ENCODE peak calls at places on chromosomes 6 and 20, in five cellular contexts. J, K, H, G and Q are unnamed samples.

GRCh38 chr20:44187763-44188709 is 1.0 kb upstream of the JPH2 start:
- DNase-seq in J (no peak), G (peak), K (peak), H (peak), Q (no peak)

GRCh38 chr6:25564953-25565352 is 87.1 kb upstream of the SCGN start:
- DNase-seq in H (no peak), K (no peak), J (no peak), G (no peak), Q (no peak)

GRCh38 chr20:21693322-21693721 is 12.1 kb upstream of the PAX1 start:
- DNase-seq in K (no peak), J (no peak), G (no peak), H (peak), Q (no peak)

GRCh38 chr6:84643778-84644177 is 120.6 kb downstream of the TBX18 start:
- DNase-seq in H (no peak), G (no peak), J (no peak), K (no peak), Q (no peak)

GRCh38 chr6:25253371-25253770 is 25.8 kb upstream of the CARMIL1 start:
- DNase-seq in J (no peak), H (no peak), K (no peak), G (no peak), Q (no peak)

GRCh38 chr6:170265655-170266054 is 25.2 kb downstream of the DLL1 start:
- DNase-seq in H (no peak), K (no peak), G (no peak), J (peak), Q (no peak)

GRCh38 chr20:49161428-49162152 is 26.5 kb downstream of the STAU1 start:
- DNase-seq in G (no peak), H (no peak), J (no peak), K (no peak), Q (no peak)

GRCh38 chr20:14966203-14966602 is 628.8 kb upstream of the FLRT3 start:
- DNase-seq in K (no peak), H (no peak), G (no peak), J (no peak), Q (no peak)

GRCh38 chr6:83808926-83809325 is 44.2 kb upstream of the RIPPLY2 start:
- DNase-seq in G (no peak), K (no peak), H (no peak), J (no peak), Q (no peak)

GRCh38 chr6:27864906-27865883 is 47.0 kb downstream of the OR2B2 start:
- DNase-seq in J (peak), G (peak), H (peak), K (peak), Q (peak)

GRCh38 chr6:624979-625378 is 31.9 kb downstream of the HUS1B start:
- DNase-seq in H (peak), J (no peak), K (peak), G (peak), Q (peak)

GRCh38 chr6:157145656-157146285 is 177.5 kb downstream of the TMEM242 start:
- DNase-seq in G (peak), J (no peak), K (no peak), H (no peak), Q (no peak)

GRCh38 chr6:169556238-169556637 is 145.6 kb downstream of the WDR27 start:
- DNase-seq in G (no peak), J (no peak), K (no peak), H (no peak), Q (no peak)

GRCh38 chr6:34315780-34316179 is 67.0 kb upstream of the SMIM29 start:
- DNase-seq in K (no peak), H (peak), G (no peak), J (no peak), Q (no peak)

GRCh38 chr20:58555078-58555765 is 40.0 kb upstream of the APCDD1L start:
- DNase-seq in H (no peak), K (peak), J (no peak), G (peak), Q (no peak)

GRCh38 chr6:145531032-145531431 is 204.3 kb downstream of the EPM2A start:
- DNase-seq in K (no peak), G (no peak), J (no peak), H (no peak), Q (no peak)

GRCh38 chr20:19834287-19834686 is 76.2 kb downstream of the RIN2 start:
- DNase-seq in K (no peak), H (no peak), G (no peak), J (no peak), Q (no peak)

GRCh38 chr20:46647469-46647868 is 3.8 kb downstream of the SLC13A3 start:
- DNase-seq in J (no peak), K (no peak), G (no peak), H (no peak), Q (no peak)

GRCh38 chr20:12394786-12395185 is 477.1 kb downstream of the BTBD3 start:
- DNase-seq in K (no peak), G (peak), H (no peak), J (no peak), Q (no peak)

GRCh38 chr20:5715068-5715841 is 34.9 kb upstream of the SHLD1 start:
- DNase-seq in H (peak), K (no peak), G (no peak), J (no peak), Q (no peak)

GRCh38 chr6:107894821-107895396 is 63.1 kb downstream of the SEC63 start:
- DNase-seq in K (no peak), J (peak), G (no peak), H (peak), Q (peak)

GRCh38 chr6:83978324-83978734 is 55.2 kb upstream of the MRAP2 start:
- DNase-seq in H (no peak), J (no peak), K (no peak), G (no peak), Q (no peak)

GRCh38 chr6:24228681-24229255 is 102.8 kb downstream of the NRSN1 start:
- DNase-seq in G (peak), J (no peak), H (no peak), K (no peak), Q (no peak)

GRCh38 chr6:157607317-157608109 is 215.5 kb upstream of the SNX9 start:
- DNase-seq in H (peak), K (no peak), J (no peak), G (peak), Q (peak)

GRCh38 chr6:143198312-143198711 is 137.6 kb downstream of the AIG1 start:
- DNase-seq in G (no peak), K (no peak), H (no peak), J (no peak), Q (no peak)

GRCh38 chr20:41392871-41393704 is 26.5 kb upstream of the EMILIN3 start:
- DNase-seq in G (peak), J (no peak), H (no peak), K (no peak), Q (no peak)

GRCh38 chr20:11989018-11989771 is 71.5 kb downstream of the BTBD3 start:
- DNase-seq in G (no peak), K (no peak), J (no peak), H (no peak), Q (no peak)

GRCh38 chr6:23308166-23308565 is 738.8 kb downstream of the HDGFL1 start:
- DNase-seq in J (no peak), G (no peak), K (no peak), H (no peak), Q (no peak)

GRCh38 chr6:10510592-10511367 is 10.4 kb upstream of the GCNT2 start:
- DNase-seq in J (peak), G (peak), K (no peak), H (peak), Q (no peak)

GRCh38 chr20:35008411-35009342 is 53.0 kb downstream of the MYH7B start:
- DNase-seq in G (no peak), K (no peak), H (no peak), J (no peak), Q (no peak)

GRCh38 chr6:159633196-159633595 is 59.8 kb downstream of the SOD2 start:
- DNase-seq in H (peak), G (peak), J (no peak), K (no peak), Q (no peak)

GRCh38 chr6:35494161-35494563 is 2.7 kb downstream of the TEAD3 start:
- DNase-seq in H (no peak), K (no peak), G (no peak), J (no peak), Q (no peak)

GRCh38 chr20:37567671-37568588 is 40.3 kb upstream of the BLCAP start:
- DNase-seq in G (peak), J (no peak), K (no peak), H (no peak), Q (no peak)

GRCh38 chr6:53593001-53593488 is 48.1 kb upstream of the GCLC start:
- DNase-seq in H (no peak), K (no peak), J (no peak), G (peak), Q (no peak)

GRCh38 chr6:53603381-53604121 is 58.6 kb upstream of the GCLC start:
- DNase-seq in K (no peak), H (no peak), J (no peak), G (peak), Q (no peak)

DNA sequence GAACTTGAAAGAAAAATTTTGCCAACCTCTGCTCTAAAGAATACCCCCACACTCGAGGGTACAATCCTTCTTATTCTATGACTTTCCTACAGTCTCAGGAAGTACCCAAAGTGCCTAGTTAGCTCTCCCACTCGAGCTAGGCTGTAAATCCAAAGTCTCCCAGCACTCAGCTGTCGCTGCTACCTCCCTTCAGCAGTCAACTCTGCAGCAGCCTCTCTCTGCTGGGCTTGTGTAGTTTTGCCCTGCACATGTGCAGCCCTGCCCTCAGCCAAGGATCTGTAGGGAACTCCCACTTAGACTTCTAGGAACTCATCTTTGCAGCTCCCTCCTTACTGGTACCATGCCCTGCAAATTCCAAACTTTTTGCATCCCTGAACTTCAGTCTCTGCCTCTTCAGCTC is 53.7 kb upstream of the GCLC start:
- DNase-seq in H (no peak), K (no peak), J (no peak), G (no peak), Q (no peak)
- H3K4me3 ChIP-seq in H (no peak), K (no peak), J (no peak), G (no peak), Q (no peak)

GRCh38 chr20:53626584-53626983 is 32.9 kb upstream of the ZNF217 start:
- DNase-seq in H (no peak), K (no peak), G (no peak), J (no peak), Q (no peak)

GRCh38 chr20:53622247-53623114 is 28.8 kb upstream of the ZNF217 start:
- DNase-seq in H (peak), G (peak), K (no peak), J (no peak), Q (no peak)

GRCh38 chr20:53623127-53623453 is 29.5 kb upstream of the ZNF217 start:
- DNase-seq in K (no peak), G (no peak), J (no peak), H (no peak), Q (no peak)

GRCh38 chr20:53621482-53622246 is 28.0 kb upstream of the ZNF217 start:
- DNase-seq in K (peak), G (peak), H (peak), J (peak), Q (no peak)

DNA sequence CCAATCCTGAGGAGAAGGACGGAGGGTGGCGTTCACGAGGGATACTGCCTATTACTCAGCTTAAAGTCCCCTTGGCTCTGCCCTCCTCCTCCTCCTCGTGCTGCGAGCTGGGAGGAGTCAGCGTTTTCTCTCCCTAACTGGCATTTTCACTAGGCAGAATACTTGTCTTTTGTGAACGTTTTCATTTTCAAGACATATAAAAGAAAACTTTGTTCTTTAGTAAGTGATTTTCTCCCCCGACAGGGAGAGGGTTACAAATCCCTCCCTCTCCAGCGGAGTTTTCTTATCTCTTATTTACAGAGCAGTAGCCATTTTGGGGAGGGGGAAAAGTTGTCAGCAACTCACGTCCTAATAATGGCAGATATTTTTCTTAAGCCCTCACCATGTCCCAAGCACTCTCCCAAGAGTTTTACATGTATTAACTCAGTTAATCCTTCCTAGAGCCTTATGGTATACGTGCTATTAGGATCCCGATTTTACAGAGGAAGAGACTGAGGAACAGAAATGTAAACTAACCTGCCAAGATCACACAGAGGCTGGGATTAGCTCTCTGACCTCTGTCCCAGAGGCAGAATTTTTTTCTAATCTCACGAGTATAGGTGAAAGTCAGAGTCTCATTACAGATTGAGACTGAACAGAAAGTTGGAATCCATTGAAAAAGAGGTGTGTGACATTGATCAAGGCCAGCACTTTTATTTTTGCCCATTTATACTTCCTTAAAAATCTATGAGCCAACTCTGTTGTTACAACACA is 30.0 kb upstream of the ZNF217 start:
- DNase-seq in H (peak), J (peak), K (no peak), G (peak), Q (peak)
- TF ChIP-seq CTCF in H (no peak), J (no peak), K (no peak), G (peak), Q (no peak)

DNA sequence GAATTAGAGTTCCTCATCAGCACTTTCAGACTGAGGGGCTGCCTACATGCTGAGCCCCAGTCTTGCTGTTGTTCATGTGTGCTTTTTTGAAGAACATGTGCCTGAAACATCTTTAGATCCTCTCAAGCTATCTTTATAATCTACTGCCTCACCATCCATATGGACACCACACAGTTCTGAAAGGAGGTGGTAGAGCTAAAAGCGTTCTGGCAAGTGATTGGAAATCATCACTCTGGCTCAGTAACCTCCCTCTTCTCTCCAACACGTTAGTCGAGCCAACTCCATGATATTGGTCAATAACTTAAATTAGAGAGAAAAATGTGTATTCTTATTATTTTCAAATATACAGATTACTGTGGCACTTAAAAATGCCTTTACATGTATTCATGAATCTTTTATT is 40.6 kb downstream of the CLVS2 start:
- DNase-seq in K (no peak), J (no peak), H (no peak), G (no peak), Q (no peak)
- H3K4me3 ChIP-seq in K (no peak), J (no peak), H (no peak), G (no peak), Q (no peak)

DNA sequence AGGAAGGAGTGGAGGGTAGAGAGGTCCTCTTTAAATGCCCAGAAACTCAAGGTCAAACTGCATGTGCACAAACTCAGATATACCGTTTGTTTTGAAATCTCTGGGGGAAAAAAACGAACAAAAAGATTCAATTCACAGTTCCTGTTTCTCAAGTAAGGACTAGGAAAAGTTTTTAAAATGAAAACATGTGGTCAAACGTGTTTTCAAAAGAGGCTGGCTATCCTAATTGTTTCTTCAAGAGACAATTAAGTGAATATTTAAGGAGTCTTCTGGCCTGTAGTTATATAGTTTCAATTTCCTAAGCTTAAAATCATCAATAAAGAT is 3.1 kb downstream of the RSPO3 start:
- DNase-seq in K (no peak), J (no peak), G (no peak), H (no peak), Q (no peak)
- TF ChIP-seq CTCF in K (no peak), J (no peak), G (no peak), H (peak), Q (no peak)

GRCh38 chr6:96803106-96803481 is 34.2 kb downstream of the GPR63 start:
- DNase-seq in G (no peak), J (no peak), H (no peak), K (no peak), Q (no peak)
- H3K4me3 ChIP-seq in G (no peak), J (no peak), H (no peak), K (no peak), Q (no peak)

DNA sequence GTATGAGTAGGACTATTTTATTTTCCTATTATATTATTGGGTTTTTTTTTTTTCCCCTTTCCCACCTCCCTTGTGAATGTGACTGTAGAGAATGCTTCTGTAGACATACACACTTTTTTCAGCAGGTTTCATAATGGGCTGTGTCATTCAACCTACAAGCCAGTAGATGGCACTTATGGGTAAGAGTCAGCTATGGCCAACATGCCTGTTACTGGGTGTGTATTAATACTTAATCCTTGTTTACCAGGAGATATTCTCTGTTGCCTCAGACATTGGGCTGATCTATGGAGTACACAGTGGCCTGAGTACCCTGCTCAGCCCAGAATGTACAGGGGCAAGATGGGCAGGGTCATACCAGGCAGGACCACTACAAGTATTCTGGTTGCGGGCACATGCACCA is 382.5 kb downstream of the EPHA7 start:
- DNase-seq in H (peak), K (no peak), J (no peak), G (peak), Q (no peak)
- TF ChIP-seq CTCF in H (peak), K (no peak), J (no peak), G (peak), Q (peak)

DNA sequence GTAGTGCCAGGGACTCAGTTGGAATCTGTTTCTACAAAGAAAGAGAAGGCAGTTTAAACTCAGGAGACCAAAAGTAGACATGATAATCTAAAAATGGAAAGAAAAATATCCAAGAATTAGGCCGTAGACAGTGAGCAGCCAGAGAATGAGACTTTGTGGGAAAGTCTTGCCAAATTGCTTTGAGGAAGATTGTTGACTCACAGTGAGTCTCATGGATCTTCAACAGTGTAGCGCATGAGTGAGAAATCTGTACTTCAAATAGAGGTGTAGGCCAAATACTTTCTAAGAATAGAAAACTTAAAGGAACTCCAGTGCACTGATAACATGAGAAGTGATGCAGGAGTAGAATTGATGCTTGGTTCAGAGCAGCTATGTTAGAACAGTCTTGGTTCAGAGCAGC is 284.5 kb downstream of the HTR1B start:
- DNase-seq in J (no peak), K (peak), G (peak), H (no peak), Q (no peak)
- H3K4me3 ChIP-seq in J (no peak), K (no peak), G (no peak), H (no peak), Q (no peak)